ENCODE peak calls at places on chromosome 15, in ten cellular contexts. E is GM23338; C is iPS DF 19.7; N is heart right ventricle; W is A172; J is OCI-LY7; K is effector memory CD4-positive, alpha-beta T cell; G is NCI-H460; A is OCI-M1; H is left cardiac atrium. V is an unnamed sample.

GRCh38 chr15:31272558-31273257 is 53.9 kb upstream of the KLF13 start:
- DNase-seq in E (no peak), C (no peak), N (no peak), W (no peak), J (no peak), K (no peak), G (no peak), A (peak), H (no peak), V (no peak)

GRCh38 chr15:90174140-90174891 is 26.8 kb upstream of the SEMA4B start:
- DNase-seq in E (peak), C (no peak), N (peak), W (no peak), J (no peak), K (no peak), G (no peak), A (no peak), H (peak), V (peak)

GRCh38 chr15:90883526-90883931 is 775 bp upstream of the FES start:
- DNase-seq in E (peak), C (no peak), N (no peak), W (no peak), J (no peak), K (no peak), G (no peak), A (peak), H (no peak), V (no peak)

GRCh38 chr15:52645916-52646315 is 33.3 kb downstream of the ATOSA start:
- DNase-seq in E (no peak), C (no peak), N (no peak), W (no peak), J (no peak), K (no peak), G (no peak), A (no peak), H (no peak), V (no peak)

GRCh38 chr15:52144656-52145055 is 32.1 kb upstream of the BCL2L10 start:
- DNase-seq in E (no peak), C (no peak), N (no peak), W (peak), J (no peak), K (no peak), G (no peak), A (no peak), H (no peak), V (no peak)

GRCh38 chr15:99477745-99478525 is 87.8 kb upstream of the MEF2A start:
- DNase-seq in E (no peak), C (no peak), N (no peak), W (no peak), J (no peak), K (no peak), G (no peak), A (no peak), H (no peak), V (no peak)

GRCh38 chr15:67836477-67836876 is 3.4 kb downstream of the RNU6-1 start:
- DNase-seq in E (peak), C (no peak), N (no peak), W (no peak), J (peak), K (no peak), G (peak), A (peak), H (no peak), V (peak)

GRCh38 chr15:63041982-63042878 is at the start of gene TPM1:
- DNase-seq in E (peak), C (no peak), N (peak), W (peak), J (no peak), K (no peak), G (no peak), A (peak), H (peak), V (no peak)

GRCh38 chr15:51547656-51548055 is 74.9 kb downstream of the DMXL2 start:
- DNase-seq in E (no peak), C (no peak), N (no peak), W (no peak), J (no peak), K (no peak), G (no peak), A (no peak), H (no peak), V (no peak)

GRCh38 chr15:29687939-29688884 is 134.1 kb downstream of the TJP1 start:
- DNase-seq in E (no peak), C (no peak), N (no peak), W (no peak), J (no peak), K (no peak), G (no peak), A (no peak), H (no peak), V (no peak)

GRCh38 chr15:42226648-42227047 is 18.5 kb upstream of the VPS39 start:
- DNase-seq in E (no peak), C (no peak), N (no peak), W (no peak), J (no peak), K (no peak), G (no peak), A (no peak), H (no peak), V (peak)

GRCh38 chr15:73078291-73078690 is 26.0 kb downstream of the NEO1 start:
- DNase-seq in E (no peak), C (no peak), N (no peak), W (no peak), J (no peak), K (no peak), G (no peak), A (peak), H (no peak), V (no peak)

GRCh38 chr15:70504305-70504951 is 258.9 kb downstream of the UACA start:
- DNase-seq in E (no peak), C (no peak), N (peak), W (peak), J (peak), K (no peak), G (no peak), A (peak), H (peak), V (peak)

GRCh38 chr15:78001656-78002055 is 75.9 kb downstream of the TBC1D2B start:
- DNase-seq in E (no peak), C (no peak), N (no peak), W (no peak), J (no peak), K (no peak), G (no peak), A (no peak), H (no peak), V (no peak)